ENCODE peak calls at places on chromosomes 3 and 15, in seven cellular contexts. One of them, this sample, is unnamed.

GRCh38 chr15:61687651-61688050 is 372.6 kb downstream of the VPS13C start:
- DNase-seq in brain microvascular endothelial cell: no peak
- DNase-seq in IMR-90: no peak
- DNase-seq in H9: no peak
- DNase-seq in heart right ventricle: no peak
- DNase-seq in tibial nerve: no peak
- DNase-seq in PC-9: no peak
- DNase-seq in this sample: no peak

GRCh38 chr3:126364731-126365301 is 7.6 kb upstream of the KLF15 start:
- DNase-seq in brain microvascular endothelial cell: no peak
- DNase-seq in IMR-90: no peak
- DNase-seq in H9: no peak
- DNase-seq in heart right ventricle: no peak
- DNase-seq in tibial nerve: no peak
- DNase-seq in PC-9: no peak
- DNase-seq in this sample: no peak

GRCh38 chr15:34883633-34884032 is 85.9 kb downstream of the AQR start:
- DNase-seq in brain microvascular endothelial cell: peak
- DNase-seq in IMR-90: peak
- DNase-seq in H9: no peak
- DNase-seq in heart right ventricle: no peak
- DNase-seq in tibial nerve: no peak
- DNase-seq in PC-9: no peak
- DNase-seq in this sample: peak

GRCh38 chr3:10519236-10519635 is 13.8 kb upstream of the ATP2B2 start:
- DNase-seq in brain microvascular endothelial cell: no peak
- DNase-seq in IMR-90: no peak
- DNase-seq in H9: peak
- DNase-seq in heart right ventricle: no peak
- DNase-seq in tibial nerve: no peak
- DNase-seq in PC-9: no peak
- DNase-seq in this sample: no peak

GRCh38 chr15:90954712-90955671 is at the start of gene RCCD1:
- DNase-seq in brain microvascular endothelial cell: peak
- DNase-seq in IMR-90: peak
- DNase-seq in H9: peak
- DNase-seq in heart right ventricle: peak
- DNase-seq in tibial nerve: peak
- DNase-seq in PC-9: peak
- DNase-seq in this sample: peak

GRCh38 chr15:60077581-60078359 is 73.7 kb downstream of the FOXB1 start:
- DNase-seq in brain microvascular endothelial cell: no peak
- DNase-seq in IMR-90: no peak
- DNase-seq in H9: no peak
- DNase-seq in heart right ventricle: no peak
- DNase-seq in tibial nerve: no peak
- DNase-seq in PC-9: no peak
- DNase-seq in this sample: no peak

GRCh38 chr15:41291065-41291631 is 41.2 kb downstream of the OIP5 start:
- DNase-seq in brain microvascular endothelial cell: no peak
- DNase-seq in IMR-90: no peak
- DNase-seq in H9: no peak
- DNase-seq in heart right ventricle: no peak
- DNase-seq in tibial nerve: no peak
- DNase-seq in PC-9: no peak
- DNase-seq in this sample: no peak

GRCh38 chr3:115581347-115582135 is 41.8 kb upstream of the GAP43 start:
- DNase-seq in brain microvascular endothelial cell: peak
- DNase-seq in IMR-90: peak
- DNase-seq in H9: no peak
- DNase-seq in heart right ventricle: no peak
- DNase-seq in tibial nerve: peak
- DNase-seq in PC-9: no peak
- DNase-seq in this sample: no peak

GRCh38 chr3:24299801-24300626 is 194.6 kb downstream of the THRB start:
- DNase-seq in brain microvascular endothelial cell: peak
- DNase-seq in IMR-90: peak
- DNase-seq in H9: no peak
- DNase-seq in heart right ventricle: no peak
- DNase-seq in tibial nerve: no peak
- DNase-seq in PC-9: peak
- DNase-seq in this sample: peak

GRCh38 chr3:160804762-160805161 is 48.7 kb downstream of the PPM1L start:
- DNase-seq in brain microvascular endothelial cell: peak
- DNase-seq in IMR-90: no peak
- DNase-seq in H9: no peak
- DNase-seq in heart right ventricle: peak
- DNase-seq in tibial nerve: no peak
- DNase-seq in PC-9: no peak
- DNase-seq in this sample: no peak

GRCh38 chr3:119937229-119937628 is 155.3 kb downstream of the NR1I2 start:
- DNase-seq in brain microvascular endothelial cell: no peak
- DNase-seq in IMR-90: peak
- DNase-seq in H9: no peak
- DNase-seq in heart right ventricle: no peak
- DNase-seq in tibial nerve: no peak
- DNase-seq in PC-9: no peak
- DNase-seq in this sample: no peak

GRCh38 chr3:183975981-183976662 is 41.6 kb downstream of the ABCC5 start:
- DNase-seq in brain microvascular endothelial cell: peak
- DNase-seq in IMR-90: peak
- DNase-seq in H9: no peak
- DNase-seq in heart right ventricle: no peak
- DNase-seq in tibial nerve: no peak
- DNase-seq in PC-9: no peak
- DNase-seq in this sample: no peak

GRCh38 chr15:50798684-50799083 is 33.2 kb upstream of the SPPL2A start:
- DNase-seq in brain microvascular endothelial cell: peak
- DNase-seq in IMR-90: peak
- DNase-seq in H9: no peak
- DNase-seq in heart right ventricle: no peak
- DNase-seq in tibial nerve: no peak
- DNase-seq in PC-9: peak
- DNase-seq in this sample: peak

GRCh38 chr3:40677321-40677720 is 152.6 kb downstream of the ZNF621 start:
- DNase-seq in brain microvascular endothelial cell: no peak
- DNase-seq in IMR-90: no peak
- DNase-seq in H9: no peak
- DNase-seq in heart right ventricle: no peak
- DNase-seq in tibial nerve: no peak
- DNase-seq in PC-9: no peak
- DNase-seq in this sample: no peak

GRCh38 chr3:52270252-52270754 is 8.1 kb downstream of the WDR82 start:
- DNase-seq in brain microvascular endothelial cell: no peak
- DNase-seq in IMR-90: no peak
- DNase-seq in H9: no peak
- DNase-seq in heart right ventricle: no peak
- DNase-seq in tibial nerve: no peak
- DNase-seq in PC-9: no peak
- DNase-seq in this sample: no peak

GRCh38 chr3:67558429-67558828 is 96.0 kb downstream of the SUCLG2 start:
- DNase-seq in brain microvascular endothelial cell: no peak
- DNase-seq in IMR-90: peak
- DNase-seq in H9: no peak
- DNase-seq in heart right ventricle: no peak
- DNase-seq in tibial nerve: peak
- DNase-seq in PC-9: no peak
- DNase-seq in this sample: no peak

GRCh38 chr3:174051191-174051590 is 653.6 kb downstream of the NLGN1 start:
- DNase-seq in brain microvascular endothelial cell: no peak
- DNase-seq in IMR-90: no peak
- DNase-seq in H9: no peak
- DNase-seq in heart right ventricle: no peak
- DNase-seq in tibial nerve: no peak
- DNase-seq in PC-9: no peak
- DNase-seq in this sample: no peak

GRCh38 chr3:170974872-170975271 is 51.6 kb downstream of the SLC2A2 start:
- DNase-seq in brain microvascular endothelial cell: no peak
- DNase-seq in IMR-90: no peak
- DNase-seq in H9: no peak
- DNase-seq in heart right ventricle: no peak
- DNase-seq in tibial nerve: no peak
- DNase-seq in PC-9: no peak
- DNase-seq in this sample: no peak

GRCh38 chr3:194140520-194141414 is 4.8 kb downstream of the HES1 start:
- DNase-seq in brain microvascular endothelial cell: peak
- DNase-seq in IMR-90: no peak
- DNase-seq in H9: peak
- DNase-seq in heart right ventricle: peak
- DNase-seq in tibial nerve: no peak
- DNase-seq in PC-9: peak
- DNase-seq in this sample: peak

DNA sequence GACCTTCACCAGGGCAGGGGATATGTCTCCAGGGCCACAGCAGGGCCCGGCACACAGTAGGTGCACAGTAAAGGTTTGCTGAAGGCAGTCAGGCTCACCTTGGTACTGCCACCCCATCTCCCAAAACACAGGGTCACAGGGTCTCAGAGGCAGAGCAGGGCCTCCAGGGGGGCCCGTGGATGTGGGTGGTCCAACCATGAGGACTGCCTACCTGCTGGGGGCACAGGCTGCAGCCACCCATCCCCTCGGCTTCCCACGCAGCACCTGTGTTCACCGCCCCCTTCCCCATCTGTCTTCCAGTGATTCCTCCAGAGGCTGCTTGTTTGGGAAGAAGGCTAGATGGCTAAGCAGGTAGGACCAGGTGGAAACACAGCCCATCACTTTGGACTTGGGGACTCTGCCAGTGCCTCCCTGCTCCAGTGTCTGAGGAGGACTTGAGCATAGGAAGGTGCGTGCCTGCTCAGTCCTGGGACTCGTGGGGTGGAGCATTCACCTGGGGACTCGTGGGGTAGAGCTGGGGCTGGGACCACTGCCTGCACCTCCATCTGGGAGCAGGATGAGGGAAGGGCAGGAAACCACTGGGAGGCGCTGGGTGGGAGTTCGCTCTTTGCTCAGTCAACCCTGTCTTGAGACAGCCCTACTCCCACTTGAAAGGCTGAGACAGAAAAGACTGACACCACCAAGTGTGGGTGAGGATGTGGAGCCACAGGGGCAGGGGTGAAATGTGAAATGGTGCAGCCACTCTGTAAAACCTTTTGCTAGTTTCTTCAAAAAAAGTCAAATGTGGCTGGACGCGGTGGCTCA is 18.8 kb upstream of the PLXND1 start:
- DNase-seq in brain microvascular endothelial cell: no peak
- DNase-seq in IMR-90: no peak
- DNase-seq in H9: peak
- DNase-seq in heart right ventricle: peak
- DNase-seq in tibial nerve: no peak
- DNase-seq in PC-9: no peak
- DNase-seq in this sample: no peak
- TF ChIP-seq CTCF in brain microvascular endothelial cell: peak
- TF ChIP-seq CTCF in IMR-90: no peak
- TF ChIP-seq CTCF in H9: peak
- TF ChIP-seq CTCF in heart right ventricle: no peak
- TF ChIP-seq CTCF in tibial nerve: no peak
- TF ChIP-seq CTCF in PC-9: no peak
- TF ChIP-seq CTCF in this sample: no peak

GRCh38 chr3:107209302-107210060 is 167.8 kb upstream of the CCDC54 start:
- DNase-seq in brain microvascular endothelial cell: no peak
- DNase-seq in IMR-90: no peak
- DNase-seq in H9: no peak
- DNase-seq in heart right ventricle: no peak
- DNase-seq in tibial nerve: no peak
- DNase-seq in PC-9: no peak
- DNase-seq in this sample: no peak

GRCh38 chr3:107206945-107207344 is 170.3 kb upstream of the CCDC54 start:
- DNase-seq in brain microvascular endothelial cell: no peak
- DNase-seq in IMR-90: no peak
- DNase-seq in H9: no peak
- DNase-seq in heart right ventricle: no peak
- DNase-seq in tibial nerve: no peak
- DNase-seq in PC-9: no peak
- DNase-seq in this sample: no peak

GRCh38 chr3:107208100-107208499 is 169.1 kb upstream of the CCDC54 start:
- DNase-seq in brain microvascular endothelial cell: peak
- DNase-seq in IMR-90: peak
- DNase-seq in H9: no peak
- DNase-seq in heart right ventricle: no peak
- DNase-seq in tibial nerve: peak
- DNase-seq in PC-9: peak
- DNase-seq in this sample: peak

GRCh38 chr3:107206141-107206540 is 171.1 kb upstream of the CCDC54 start:
- DNase-seq in brain microvascular endothelial cell: peak
- DNase-seq in IMR-90: peak
- DNase-seq in H9: no peak
- DNase-seq in heart right ventricle: no peak
- DNase-seq in tibial nerve: peak
- DNase-seq in PC-9: peak
- DNase-seq in this sample: peak

GRCh38 chr3:107208796-107209195 is 168.4 kb upstream of the CCDC54 start:
- DNase-seq in brain microvascular endothelial cell: no peak
- DNase-seq in IMR-90: peak
- DNase-seq in H9: no peak
- DNase-seq in heart right ventricle: no peak
- DNase-seq in tibial nerve: no peak
- DNase-seq in PC-9: no peak
- DNase-seq in this sample: no peak
- H3K27ac ChIP-seq in brain microvascular endothelial cell: peak
- H3K27ac ChIP-seq in IMR-90: peak
- H3K27ac ChIP-seq in H9: no peak
- H3K27ac ChIP-seq in heart right ventricle: peak
- H3K27ac ChIP-seq in tibial nerve: peak
- H3K27ac ChIP-seq in PC-9: peak
- H3K27ac ChIP-seq in this sample: no peak

DNA sequence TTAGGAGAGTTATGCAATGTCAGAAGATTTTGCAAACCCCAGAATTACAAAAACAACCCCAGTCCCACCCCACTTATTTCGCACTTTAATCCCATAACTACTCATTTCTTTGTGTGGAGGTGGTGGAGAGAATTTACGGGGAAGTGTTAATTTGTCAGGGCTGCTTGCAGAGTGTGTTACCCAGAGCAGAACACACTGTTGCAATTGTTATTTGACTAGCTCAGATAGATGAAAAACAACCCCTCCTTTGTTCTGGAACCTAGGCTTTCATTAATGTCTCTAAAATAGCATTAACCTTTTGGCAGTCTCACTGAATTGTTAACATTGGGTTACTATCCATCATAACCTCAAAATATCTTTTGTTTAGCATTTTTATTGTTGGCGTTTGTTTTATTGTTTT is 55.8 kb upstream of the MINAR1 start:
- DNase-seq in brain microvascular endothelial cell: no peak
- DNase-seq in IMR-90: no peak
- DNase-seq in H9: no peak
- DNase-seq in heart right ventricle: no peak
- DNase-seq in tibial nerve: no peak
- DNase-seq in PC-9: no peak
- DNase-seq in this sample: no peak
- TF ChIP-seq CTCF in brain microvascular endothelial cell: no peak
- TF ChIP-seq CTCF in IMR-90: no peak
- TF ChIP-seq CTCF in H9: no peak
- TF ChIP-seq CTCF in heart right ventricle: no peak
- TF ChIP-seq CTCF in tibial nerve: no peak
- TF ChIP-seq CTCF in PC-9: no peak
- TF ChIP-seq CTCF in this sample: no peak

DNA sequence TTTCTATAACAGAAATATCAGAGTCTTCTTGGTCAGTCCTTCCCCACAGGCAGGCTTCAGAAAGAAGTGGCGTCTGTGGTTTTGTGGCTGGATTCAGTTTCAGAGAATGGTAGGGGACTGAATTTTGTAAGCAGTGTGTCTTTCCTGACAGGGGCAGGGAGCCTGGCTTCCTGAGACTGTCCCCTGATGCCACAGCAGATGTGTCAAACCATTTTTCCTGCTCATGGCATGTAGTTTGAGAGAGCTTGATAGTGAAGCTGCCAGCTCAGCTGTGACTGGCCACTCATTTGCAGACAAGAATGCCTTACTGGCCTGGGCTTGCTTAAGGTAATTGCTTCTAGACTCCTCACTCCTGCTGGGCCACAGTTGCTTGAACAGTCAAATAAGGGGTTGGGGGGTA is 26.4 kb downstream of the LARS2 start:
- DNase-seq in brain microvascular endothelial cell: no peak
- DNase-seq in IMR-90: no peak
- DNase-seq in H9: no peak
- DNase-seq in heart right ventricle: no peak
- DNase-seq in tibial nerve: no peak
- DNase-seq in PC-9: no peak
- DNase-seq in this sample: no peak
- H3K27ac ChIP-seq in brain microvascular endothelial cell: no peak
- H3K27ac ChIP-seq in IMR-90: no peak
- H3K27ac ChIP-seq in H9: no peak
- H3K27ac ChIP-seq in heart right ventricle: no peak
- H3K27ac ChIP-seq in tibial nerve: no peak
- H3K27ac ChIP-seq in PC-9: no peak
- H3K27ac ChIP-seq in this sample: no peak